ENCODE peak calls at places on chromosomes 6 and 20, in five cellular contexts. V is GM23338, Q is brain microvascular endothelial cell, D is Peyer's patch, N is left lung. Z is an unnamed sample. For H3K27me3, the result is how much of the 10 kb centered on the place peaks cover.

GRCh38 chr6:41645007-41645618 is 6.8 kb downstream of the MDFI start:
- DNase-seq in V (peak), Q (no peak), D (no peak), N (no peak), Z (no peak)

GRCh38 chr6:10413850-10414765 is 766 bp downstream of the TFAP2A start:
- DNase-seq in V (peak), Q (no peak), D (no peak), N (no peak), Z (no peak)

GRCh38 chr6:131945971-131946370 is 5.2 kb downstream of the CCN2 start:
- DNase-seq in V (no peak), Q (no peak), D (no peak), N (no peak), Z (no peak)

GRCh38 chr6:110547266-110547964 is 71.0 kb upstream of the SLC22A16 start:
- DNase-seq in V (no peak), Q (peak), D (no peak), N (no peak), Z (no peak)

GRCh38 chr20:3222635-3223600 is 13.6 kb downstream of the ITPA start:
- DNase-seq in V (peak), Q (no peak), D (peak), N (no peak), Z (peak)

GRCh38 chr6:155327326-155328073 is 13.2 kb upstream of the TFB1M start:
- DNase-seq in V (peak), Q (peak), D (peak), N (no peak), Z (peak)

GRCh38 chr6:88870728-88871330 is 92.6 kb downstream of the RNGTT start:
- DNase-seq in V (peak), Q (peak), D (peak), N (no peak), Z (peak)

GRCh38 chr20:36686944-36687343 is 40.9 kb upstream of the SLA2 start:
- DNase-seq in V (no peak), Q (no peak), D (no peak), N (no peak), Z (no peak)

GRCh38 chr6:143288923-143289322 is 161.6 kb downstream of the ADAT2 start:
- DNase-seq in V (peak), Q (no peak), D (no peak), N (no peak), Z (no peak)

GRCh38 chr20:21387528-21387927 is 9.8 kb downstream of the NKX2-4 start:
- DNase-seq in V (no peak), Q (no peak), D (no peak), N (no peak), Z (no peak)

GRCh38 chr6:101386982-101387381 is 6.5 kb upstream of the GRIK2 start:
- DNase-seq in V (peak), Q (no peak), D (no peak), N (no peak), Z (no peak)
- TF ChIP-seq CTCF in V (peak), Q (peak), D (no peak), N (no peak), Z (no peak)

DNA sequence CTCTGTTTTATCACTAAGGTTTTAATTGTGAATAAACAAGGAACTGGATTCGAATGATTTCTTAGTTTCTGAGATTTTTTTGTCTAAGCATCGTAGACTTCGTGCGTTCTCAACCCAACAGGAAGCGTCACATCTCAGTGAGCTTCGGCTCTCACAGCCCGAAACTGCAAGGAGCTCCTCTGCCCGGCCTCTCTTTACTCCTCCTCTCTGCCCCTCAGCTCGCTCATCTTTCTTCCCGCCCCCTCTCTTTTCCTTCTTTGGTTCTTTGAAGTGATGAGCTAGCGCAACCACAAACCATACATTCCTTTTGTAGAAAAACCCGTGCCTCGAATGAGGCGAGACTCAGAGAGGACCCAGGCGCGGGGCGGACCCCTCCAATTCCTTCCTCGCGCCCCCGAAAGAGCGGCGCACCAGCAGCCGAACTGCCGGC is 480 bp upstream of the NT5E start:
- DNase-seq in V (peak), Q (peak), D (peak), N (no peak), Z (no peak)
- H3K27ac ChIP-seq in V (no peak), Q (peak), D (peak), N (peak), Z (no peak)

GRCh38 chr6:40472354-40472753 is 114.8 kb downstream of the LRFN2 start:
- DNase-seq in V (no peak), Q (no peak), D (no peak), N (no peak), Z (no peak)

GRCh38 chr6:40477246-40478126 is 109.7 kb downstream of the LRFN2 start:
- DNase-seq in V (peak), Q (no peak), D (peak), N (no peak), Z (peak)

GRCh38 chr6:40476673-40477072 is 110.5 kb downstream of the LRFN2 start:
- DNase-seq in V (no peak), Q (no peak), D (no peak), N (no peak), Z (no peak)

GRCh38 chr6:40473026-40473425 is 114.1 kb downstream of the LRFN2 start:
- DNase-seq in V (no peak), Q (no peak), D (no peak), N (no peak), Z (no peak)

DNA sequence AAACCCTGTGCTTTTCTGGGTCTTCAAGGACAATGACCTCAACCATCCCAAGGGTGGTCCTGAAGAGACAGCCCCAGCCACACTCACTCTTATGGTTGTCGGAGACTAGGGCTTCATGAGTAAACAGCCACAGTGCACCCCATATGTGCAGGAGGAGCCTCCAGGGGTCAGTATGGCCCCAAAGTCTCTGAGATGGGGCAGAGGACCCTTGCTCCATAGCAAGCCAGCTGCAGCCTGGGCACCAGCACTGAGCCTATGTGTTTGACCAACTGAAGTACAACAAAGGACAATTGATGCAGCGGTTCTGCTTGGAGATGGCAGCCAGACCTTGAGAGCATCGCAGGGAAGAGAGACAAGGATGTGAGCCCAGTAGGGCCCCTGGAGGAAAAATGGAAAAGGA is 112.2 kb downstream of the LRFN2 start:
- DNase-seq in V (peak), Q (no peak), D (no peak), N (no peak), Z (no peak)
- H3K27me3 ChIP-seq in V (under half), Q (under half), D (under half), N (under half), Z (under half)

GRCh38 chr6:16128759-16129622 is at the start of gene MYLIP:
- DNase-seq in V (peak), Q (peak), D (peak), N (peak), Z (peak)
- TF ChIP-seq CTCF in V (peak), Q (peak), D (peak), N (peak), Z (peak)

GRCh38 chr20:34986311-34987287 is 30.9 kb downstream of the MYH7B start:
- DNase-seq in V (no peak), Q (no peak), D (no peak), N (no peak), Z (no peak)
- H3K27ac ChIP-seq in V (no peak), Q (no peak), D (no peak), N (no peak), Z (no peak)

GRCh38 chr6:43971776-43972126 is 155.5 kb downstream of the MRPL14 start:
- DNase-seq in V (no peak), Q (no peak), D (no peak), N (no peak), Z (no peak)
- H3K27me3 ChIP-seq in V (under half), Q (under half), D (under half), N (under half), Z (under half)

GRCh38 chr20:62237772-62238568 is at the start of gene OSBPL2:
- DNase-seq in V (peak), Q (peak), D (peak), N (peak), Z (peak)
- TF ChIP-seq CTCF in V (no peak), Q (no peak), D (no peak), N (no peak), Z (no peak)

GRCh38 chr6:52515219-52515960 is 61.5 kb downstream of the TRAM2 start:
- DNase-seq in V (no peak), Q (no peak), D (no peak), N (no peak), Z (no peak)
- H3K27ac ChIP-seq in V (no peak), Q (peak), D (no peak), N (peak), Z (no peak)

GRCh38 chr6:105993769-105994521 is 92.2 kb upstream of the PRDM1 start:
- DNase-seq in V (peak), Q (no peak), D (peak), N (peak), Z (peak)

GRCh38 chr6:105991561-105992314 is 94.4 kb upstream of the PRDM1 start:
- DNase-seq in V (peak), Q (no peak), D (peak), N (no peak), Z (peak)

GRCh38 chr6:105994522-105995402 is 91.4 kb upstream of the PRDM1 start:
- DNase-seq in V (peak), Q (peak), D (peak), N (peak), Z (peak)

GRCh38 chr6:105992315-105992961 is 93.7 kb upstream of the PRDM1 start:
- DNase-seq in V (peak), Q (peak), D (peak), N (peak), Z (peak)

DNA sequence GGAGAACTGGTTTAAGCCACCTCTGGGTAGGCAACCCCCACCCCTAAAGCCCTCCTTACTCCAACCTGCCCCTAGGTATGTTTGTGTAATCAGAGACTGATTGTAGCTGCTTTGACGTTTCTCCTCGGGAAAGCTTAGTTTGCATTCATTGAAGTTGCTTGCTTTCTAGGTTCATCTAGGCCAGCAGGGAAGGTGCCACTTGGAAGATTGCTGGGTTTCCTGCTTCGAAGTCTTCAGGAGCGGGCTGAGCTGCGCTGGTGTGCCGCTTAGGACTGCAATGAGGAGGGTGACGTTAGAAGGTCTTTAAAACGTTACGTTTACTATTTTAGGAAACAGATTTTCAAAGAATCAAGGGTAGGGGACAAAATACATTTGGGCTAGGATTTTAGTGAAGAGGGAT is 92.8 kb upstream of the PRDM1 start:
- DNase-seq in V (peak), Q (no peak), D (no peak), N (no peak), Z (no peak)
- H3K27me3 ChIP-seq in V (half or more), Q (under half), D (under half), N (half or more), Z (half or more)

DNA sequence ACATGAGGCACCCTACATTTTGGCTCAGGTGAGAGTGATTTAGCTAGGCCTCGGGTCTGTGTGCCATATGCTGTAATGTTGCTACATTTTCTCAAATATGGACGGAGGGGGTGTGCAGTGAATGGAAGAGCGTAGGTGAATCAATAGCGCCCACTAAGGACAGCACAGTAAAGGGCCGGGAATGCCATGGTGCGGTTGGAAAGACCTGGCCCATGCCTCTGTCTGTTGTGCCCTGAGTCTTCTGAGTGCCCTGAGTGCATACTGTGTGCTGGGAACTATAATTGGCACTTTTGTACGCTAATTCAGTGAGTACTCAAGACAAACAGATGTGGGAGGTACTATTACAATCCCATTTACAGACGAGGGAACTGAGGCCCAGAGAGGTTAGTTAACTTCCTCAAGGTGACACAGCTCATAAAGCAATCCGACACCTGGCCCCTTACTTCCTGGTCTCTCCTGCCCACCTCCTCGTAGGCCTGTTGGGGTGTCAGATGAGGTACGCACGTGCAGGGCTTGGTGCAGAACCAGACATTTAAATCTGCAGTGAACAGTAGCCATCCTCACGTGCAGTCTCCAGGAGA is 17.3 kb downstream of the SLC22A1 start:
- DNase-seq in V (no peak), Q (no peak), D (no peak), N (no peak), Z (no peak)
- TF ChIP-seq CTCF in V (peak), Q (peak), D (no peak), N (no peak), Z (no peak)

Z was measured in CD4-positive, alpha-beta T cell.